ENCODE peak calls at places on chromosomes 5 and 9, in four cellular contexts. One of them, this sample, is unnamed.

GRCh38 chr5:40273936-40274335 is 405.8 kb upstream of the PTGER4 start:
- DNase-seq in IMR-90: peak
- DNase-seq in H9: no peak
- DNase-seq in H1: no peak
- DNase-seq in this sample: no peak

GRCh38 chr5:103801681-103802080 is 239.1 kb upstream of the NUDT12 start:
- DNase-seq in IMR-90: peak
- DNase-seq in H9: no peak
- DNase-seq in H1: no peak
- DNase-seq in this sample: no peak

GRCh38 chr9:35870351-35870923 is at the start of gene OR13J1:
- DNase-seq in IMR-90: no peak
- DNase-seq in H9: no peak
- DNase-seq in H1: no peak
- DNase-seq in this sample: no peak

GRCh38 chr5:57097526-57097925 is 76.3 kb upstream of the GPBP1 start:
- DNase-seq in IMR-90: no peak
- DNase-seq in H9: no peak
- DNase-seq in H1: no peak
- DNase-seq in this sample: no peak

GRCh38 chr5:127206320-127207113 is 84.1 kb upstream of the MEGF10 start:
- DNase-seq in IMR-90: peak
- DNase-seq in H9: no peak
- DNase-seq in H1: no peak
- DNase-seq in this sample: peak

GRCh38 chr9:136170291-136170901 is 34.5 kb downstream of the LHX3 start:
- DNase-seq in IMR-90: no peak
- DNase-seq in H9: peak
- DNase-seq in H1: no peak
- DNase-seq in this sample: no peak

GRCh38 chr9:136219276-136219675 is 14.3 kb upstream of the LHX3 start:
- DNase-seq in IMR-90: peak
- DNase-seq in H9: no peak
- DNase-seq in H1: no peak
- DNase-seq in this sample: no peak

GRCh38 chr9:21565137-21565536 is 83.0 kb upstream of the IFNE start:
- DNase-seq in IMR-90: no peak
- DNase-seq in H9: no peak
- DNase-seq in H1: no peak
- DNase-seq in this sample: no peak

GRCh38 chr5:151130922-151131891 is 26.4 kb downstream of the ANXA6 start:
- DNase-seq in IMR-90: peak
- DNase-seq in H9: no peak
- DNase-seq in H1: no peak
- DNase-seq in this sample: no peak

GRCh38 chr9:6512085-6512657 is 99.2 kb downstream of the UHRF2 start:
- DNase-seq in IMR-90: peak
- DNase-seq in H9: no peak
- DNase-seq in H1: no peak
- DNase-seq in this sample: no peak

GRCh38 chr9:87040410-87041009 is 93.2 kb upstream of the GAS1 start:
- DNase-seq in IMR-90: no peak
- DNase-seq in H9: no peak
- DNase-seq in H1: no peak
- DNase-seq in this sample: no peak

GRCh38 chr5:172193872-172194271 is at the start of gene EFCAB9:
- DNase-seq in IMR-90: no peak
- DNase-seq in H9: no peak
- DNase-seq in H1: no peak
- DNase-seq in this sample: no peak

GRCh38 chr9:17414990-17415389 is 163.9 kb upstream of the SH3GL2 start:
- DNase-seq in IMR-90: no peak
- DNase-seq in H9: no peak
- DNase-seq in H1: no peak
- DNase-seq in this sample: no peak

GRCh38 chr9:133578524-133579230 is 30.5 kb downstream of the FAM163B start:
- DNase-seq in IMR-90: no peak
- DNase-seq in H9: no peak
- DNase-seq in H1: no peak
- DNase-seq in this sample: no peak

GRCh38 chr5:157184117-157184516 is 3.5 kb downstream of the ITK start:
- DNase-seq in IMR-90: no peak
- DNase-seq in H9: no peak
- DNase-seq in H1: no peak
- DNase-seq in this sample: no peak

GRCh38 chr5:135072357-135073247 is 38.6 kb upstream of the PITX1 start:
- DNase-seq in IMR-90: no peak
- DNase-seq in H9: peak
- DNase-seq in H1: peak
- DNase-seq in this sample: peak

GRCh38 chr5:1010641-1011046 is 2.0 kb downstream of the NKD2 start:
- DNase-seq in IMR-90: no peak
- DNase-seq in H9: no peak
- DNase-seq in H1: no peak
- DNase-seq in this sample: no peak

GRCh38 chr9:107286057-107286456 is 3.0 kb downstream of the RAD23B start:
- DNase-seq in IMR-90: peak
- DNase-seq in H9: no peak
- DNase-seq in H1: no peak
- DNase-seq in this sample: no peak

GRCh38 chr5:150517272-150518152 is 9.6 kb downstream of the NDST1 start:
- DNase-seq in IMR-90: peak
- DNase-seq in H9: no peak
- DNase-seq in H1: no peak
- DNase-seq in this sample: peak

GRCh38 chr9:124281934-124282351 is 24.2 kb downstream of the NEK6 start:
- DNase-seq in IMR-90: no peak
- DNase-seq in H9: no peak
- DNase-seq in H1: no peak
- DNase-seq in this sample: no peak

GRCh38 chr9:120308495-120308894 is 271.5 kb downstream of the CDK5RAP2 start:
- DNase-seq in IMR-90: no peak
- DNase-seq in H9: peak
- DNase-seq in H1: no peak
- DNase-seq in this sample: peak

GRCh38 chr5:176628406-176629228 is 1.7 kb downstream of the SNCB start:
- DNase-seq in IMR-90: no peak
- DNase-seq in H9: no peak
- DNase-seq in H1: no peak
- DNase-seq in this sample: no peak

GRCh38 chr9:83934569-83935275 is 13.5 kb upstream of the KIF27 start:
- DNase-seq in IMR-90: peak
- DNase-seq in H9: no peak
- DNase-seq in H1: no peak
- DNase-seq in this sample: no peak

GRCh38 chr5:78361226-78361993 is 993 bp downstream of the SCAMP1 start:
- DNase-seq in IMR-90: peak
- DNase-seq in H9: no peak
- DNase-seq in H1: no peak
- DNase-seq in this sample: peak

GRCh38 chr9:136544549-136545064 is 1.2 kb downstream of the NOTCH1 start:
- DNase-seq in IMR-90: no peak
- DNase-seq in H9: no peak
- DNase-seq in H1: no peak
- DNase-seq in this sample: no peak

GRCh38 chr9:129803679-129804065 is 688 bp downstream of the TOR1B start:
- DNase-seq in IMR-90: no peak
- DNase-seq in H9: no peak
- DNase-seq in H1: no peak
- DNase-seq in this sample: peak

GRCh38 chr9:4743131-4743875 is 2.3 kb upstream of the AK3 start:
- DNase-seq in IMR-90: no peak
- DNase-seq in H9: no peak
- DNase-seq in H1: no peak
- DNase-seq in this sample: peak
- H3K4me2 ChIP-seq in IMR-90: peak
- H3K4me2 ChIP-seq in H9: no peak
- H3K4me2 ChIP-seq in H1: no peak
- H3K4me2 ChIP-seq in this sample: no peak

DNA sequence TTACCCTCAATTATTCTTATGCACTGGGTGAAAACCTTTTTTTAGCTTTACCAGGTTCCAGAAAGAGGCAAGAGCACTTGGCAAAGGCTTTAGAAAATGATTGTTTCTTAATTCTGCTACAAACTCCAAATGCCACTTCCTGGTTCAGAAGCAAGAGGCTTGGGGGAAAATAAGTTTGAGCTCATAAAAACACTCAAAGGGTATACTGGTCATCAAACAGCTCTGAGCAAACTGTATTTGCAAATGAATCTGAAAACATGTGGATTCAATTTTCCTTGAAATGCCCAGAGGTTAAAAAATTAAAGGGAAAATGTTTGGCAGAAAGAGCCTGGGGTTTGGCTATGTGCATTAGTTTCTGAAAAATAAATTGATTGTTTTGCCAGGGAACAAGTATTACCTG is 615.5 kb downstream of the EBF1 start:
- DNase-seq in IMR-90: no peak
- DNase-seq in H9: no peak
- DNase-seq in H1: no peak
- DNase-seq in this sample: no peak
- H4K5ac ChIP-seq in IMR-90: no peak
- H4K5ac ChIP-seq in H9: no peak
- H4K5ac ChIP-seq in H1: no peak
- H4K5ac ChIP-seq in this sample: no peak

GRCh38 chr5:115738807-115739206 is 77.7 kb downstream of the CDO1 start:
- DNase-seq in IMR-90: no peak
- DNase-seq in H9: no peak
- DNase-seq in H1: no peak
- DNase-seq in this sample: no peak
- H3K56ac ChIP-seq in IMR-90: no peak
- H3K56ac ChIP-seq in H9: no peak
- H3K56ac ChIP-seq in H1: no peak
- H3K56ac ChIP-seq in this sample: no peak

GRCh38 chr5:160150381-160150780 is 31.1 kb upstream of the PWWP2A start:
- DNase-seq in IMR-90: no peak
- DNase-seq in H9: no peak
- DNase-seq in H1: no peak
- DNase-seq in this sample: no peak

GRCh38 chr5:160158087-160158486 is 38.8 kb upstream of the PWWP2A start:
- DNase-seq in IMR-90: no peak
- DNase-seq in H9: peak
- DNase-seq in H1: no peak
- DNase-seq in this sample: peak

GRCh38 chr5:160155017-160155725 is 35.9 kb upstream of the PWWP2A start:
- DNase-seq in IMR-90: no peak
- DNase-seq in H9: no peak
- DNase-seq in H1: no peak
- DNase-seq in this sample: peak

GRCh38 chr5:160152287-160152686 is 33.0 kb upstream of the PWWP2A start:
- DNase-seq in IMR-90: no peak
- DNase-seq in H9: no peak
- DNase-seq in H1: no peak
- DNase-seq in this sample: no peak

DNA sequence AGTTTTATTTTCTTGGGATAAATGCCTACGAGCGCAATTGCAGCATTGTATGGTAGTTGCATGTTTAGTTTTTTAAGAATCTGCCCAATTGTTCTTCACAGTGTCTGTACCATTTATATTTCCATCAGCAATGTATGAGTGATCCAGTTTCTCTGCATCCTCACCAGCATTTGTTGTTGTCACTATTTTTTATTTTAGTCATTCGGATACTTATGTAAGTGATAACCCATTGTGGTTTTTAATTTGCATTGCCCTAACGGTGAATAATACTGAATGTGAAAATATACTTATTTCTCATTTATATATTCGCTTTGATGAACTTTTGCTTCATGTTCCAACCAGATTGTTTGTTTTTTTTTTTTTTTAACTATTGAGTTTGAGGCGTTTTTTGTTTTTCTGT is 33.7 kb upstream of the PWWP2A start:
- DNase-seq in IMR-90: no peak
- DNase-seq in H9: no peak
- DNase-seq in H1: no peak
- DNase-seq in this sample: no peak
- H3K4me2 ChIP-seq in IMR-90: no peak
- H3K4me2 ChIP-seq in H9: no peak
- H3K4me2 ChIP-seq in H1: no peak
- H3K4me2 ChIP-seq in this sample: no peak

GRCh38 chr9:69254223-69254622 is 70.8 kb upstream of the ENTREP1 start:
- DNase-seq in IMR-90: no peak
- DNase-seq in H9: no peak
- DNase-seq in H1: no peak
- DNase-seq in this sample: no peak

GRCh38 chr9:69250681-69251080 is 74.3 kb upstream of the ENTREP1 start:
- DNase-seq in IMR-90: no peak
- DNase-seq in H9: no peak
- DNase-seq in H1: no peak
- DNase-seq in this sample: no peak

GRCh38 chr9:69255591-69255990 is 69.4 kb upstream of the ENTREP1 start:
- DNase-seq in IMR-90: no peak
- DNase-seq in H9: no peak
- DNase-seq in H1: no peak
- DNase-seq in this sample: no peak

GRCh38 chr9:69252436-69252835 is 72.6 kb upstream of the ENTREP1 start:
- DNase-seq in IMR-90: no peak
- DNase-seq in H9: no peak
- DNase-seq in H1: no peak
- DNase-seq in this sample: no peak

DNA sequence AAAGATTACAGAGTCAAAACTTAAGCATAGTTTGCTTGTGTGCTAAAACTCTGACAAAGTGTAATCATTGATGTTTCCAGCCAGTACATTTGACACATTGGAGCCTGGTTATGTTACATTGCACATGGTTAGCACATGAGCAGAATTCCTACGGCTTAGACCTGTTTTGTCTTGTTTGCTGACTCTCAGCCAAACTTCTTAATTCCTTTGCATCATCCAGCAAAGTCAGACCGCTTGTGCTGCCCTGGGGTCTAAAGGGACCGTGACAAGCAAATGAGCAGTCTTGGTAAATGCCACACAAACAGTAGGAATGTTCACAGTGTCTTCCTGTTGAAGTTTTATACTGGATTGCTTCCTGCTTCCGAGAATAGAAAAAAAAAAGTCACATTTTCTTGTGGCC is 72.0 kb upstream of the ENTREP1 start:
- DNase-seq in IMR-90: peak
- DNase-seq in H9: no peak
- DNase-seq in H1: no peak
- DNase-seq in this sample: no peak
- H4K5ac ChIP-seq in IMR-90: no peak
- H4K5ac ChIP-seq in H9: no peak
- H4K5ac ChIP-seq in H1: no peak
- H4K5ac ChIP-seq in this sample: no peak

DNA sequence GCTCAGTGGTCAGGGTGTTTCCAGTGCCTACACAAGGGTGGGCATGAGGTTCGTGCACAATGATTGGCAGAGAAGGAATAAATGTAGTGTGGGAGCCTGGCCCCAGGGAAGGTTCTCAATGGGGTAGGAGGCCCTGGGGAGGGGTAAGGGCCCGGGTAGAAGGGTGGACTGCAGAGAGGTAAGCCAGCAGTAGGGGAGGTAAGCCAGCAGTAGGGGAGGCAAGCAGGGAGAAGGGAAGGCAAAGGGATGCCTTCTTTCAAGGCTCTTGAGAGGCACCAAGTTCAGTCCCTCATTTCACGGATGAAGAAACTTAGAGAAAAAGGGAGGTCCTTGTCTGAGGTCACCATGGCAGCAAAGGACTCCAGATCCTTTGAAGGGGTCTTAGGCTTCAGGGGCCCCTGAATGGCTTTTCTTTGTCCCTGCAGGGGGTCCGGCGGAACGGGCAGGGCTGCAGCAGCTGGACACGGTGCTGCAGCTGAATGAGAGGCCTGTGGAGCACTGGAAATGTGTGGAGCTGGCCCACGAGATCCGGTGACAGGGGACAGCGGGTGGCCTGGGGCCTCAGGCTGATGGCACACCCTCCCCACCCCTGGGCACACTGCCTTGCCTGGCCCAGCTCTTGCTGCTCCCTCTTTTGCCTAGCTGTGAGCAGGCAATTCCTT is 42.6 kb downstream of the RGS3 start:
- DNase-seq in IMR-90: no peak
- DNase-seq in H9: no peak
- DNase-seq in H1: no peak
- DNase-seq in this sample: no peak
- H3K56ac ChIP-seq in IMR-90: no peak
- H3K56ac ChIP-seq in H9: no peak
- H3K56ac ChIP-seq in H1: no peak
- H3K56ac ChIP-seq in this sample: no peak

This sample was measured in mesendoderm.